ENCODE peak calls at places on chromosomes 1 and 21, in nine cellular contexts. I, Q, M, N, A, K, V, Z and D are unnamed samples.

GRCh38 chr21:46425566-46425965 is 33.1 kb upstream of the DIP2A start:
- DNase-seq in K (no peak), Z (no peak), V (no peak), A (no peak), M (peak), N (no peak), I (no peak), Q (peak), D (peak)

GRCh38 chr1:30318864-30319718 is 404.3 kb downstream of the MATN1 start:
- DNase-seq in V (no peak), M (no peak), N (no peak), K (no peak), Z (no peak), Q (no peak), I (no peak), A (no peak), D (no peak)

GRCh38 chr1:96538001-96538649 is 183.5 kb upstream of the PTBP2 start:
- DNase-seq in N (peak), A (no peak), M (no peak), V (no peak), K (no peak), I (no peak), Q (no peak), Z (no peak), D (no peak)

GRCh38 chr1:226372885-226373284 is 35.0 kb downstream of the PARP1 start:
- DNase-seq in K (no peak), I (no peak), V (no peak), A (no peak), M (peak), N (no peak), Z (no peak), Q (no peak), D (no peak)

GRCh38 chr1:247273013-247273412 is 17.1 kb downstream of the VN1R5 start:
- DNase-seq in M (no peak), Z (no peak), A (no peak), Q (no peak), N (no peak), K (no peak), V (no peak), I (no peak), D (no peak)

GRCh38 chr1:44707959-44708831 is 22.8 kb downstream of the RNU5D-1 start:
- DNase-seq in M (no peak), N (peak), K (no peak), Q (no peak), V (no peak), A (peak), I (peak), Z (no peak), D (peak)

GRCh38 chr21:14975136-14975905 is 89.5 kb downstream of the NRIP1 start:
- DNase-seq in M (no peak), Z (no peak), Q (no peak), V (no peak), N (no peak), I (no peak), K (no peak), A (no peak), D (no peak)

GRCh38 chr1:161082996-161083742 is 6.2 kb downstream of the NECTIN4 start:
- DNase-seq in K (peak), M (peak), N (peak), Z (peak), Q (peak), V (peak), A (no peak), I (peak), D (no peak)

GRCh38 chr1:210597555-210598134 is 268.9 kb downstream of the HHAT start:
- DNase-seq in K (no peak), Z (no peak), A (no peak), Q (no peak), M (no peak), N (peak), V (no peak), I (no peak), D (no peak)

GRCh38 chr1:39901486-39902120 is at the start of gene MYCL:
- DNase-seq in A (peak), K (peak), V (peak), N (peak), I (peak), Z (peak), Q (peak), M (peak), D (peak)

GRCh38 chr21:43211085-43212071 is 42.6 kb downstream of the CRYAA start:
- DNase-seq in K (peak), N (no peak), Z (peak), Q (peak), A (no peak), M (peak), V (no peak), I (peak), D (no peak)

GRCh38 chr1:147892731-147893214 is 9.8 kb upstream of the GJA8 start:
- DNase-seq in M (no peak), N (peak), K (peak), A (peak), Z (no peak), Q (no peak), V (no peak), I (peak), D (peak)

GRCh38 chr1:21938791-21939538 is 1.9 kb upstream of the HSPG2 start:
- DNase-seq in N (no peak), I (no peak), Z (no peak), K (no peak), A (no peak), V (no peak), M (no peak), Q (no peak), D (no peak)

DNA sequence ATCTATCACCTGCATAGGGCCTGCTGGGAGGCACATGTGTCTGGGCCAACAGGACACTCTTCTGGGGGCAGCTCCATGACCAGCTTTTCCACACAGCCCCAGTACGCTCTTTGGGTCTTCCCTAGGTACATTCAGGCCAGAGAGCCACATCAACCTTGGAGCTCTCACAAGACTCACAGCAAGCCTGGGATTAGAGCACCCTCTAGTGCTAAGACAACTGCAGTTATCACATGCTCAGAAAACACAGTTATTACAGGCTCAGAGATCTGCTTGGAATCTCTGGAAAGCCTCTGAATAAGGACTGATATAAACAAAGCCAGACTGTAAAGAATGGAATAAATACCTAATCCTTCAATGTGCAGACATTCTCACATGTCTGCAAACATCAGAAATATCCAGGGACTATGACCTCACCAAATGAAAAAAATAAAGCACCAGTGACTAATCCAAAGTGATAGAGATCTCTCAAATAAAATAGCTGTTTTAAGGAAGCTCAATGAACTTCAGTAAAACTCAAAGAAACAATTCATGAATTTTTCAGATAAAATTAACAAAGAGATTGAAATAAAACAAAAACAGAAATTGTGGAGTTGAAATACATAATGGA is 563.9 kb upstream of the NR5A2 start:
- DNase-seq in M (no peak), I (peak), K (peak), Q (no peak), Z (no peak), A (peak), V (no peak), N (peak), D (peak)
- TF ChIP-seq CTCF in M (no peak), I (peak), K (peak), Q (peak), Z (peak), A (peak), V (no peak), N (peak), D (no peak)

DNA sequence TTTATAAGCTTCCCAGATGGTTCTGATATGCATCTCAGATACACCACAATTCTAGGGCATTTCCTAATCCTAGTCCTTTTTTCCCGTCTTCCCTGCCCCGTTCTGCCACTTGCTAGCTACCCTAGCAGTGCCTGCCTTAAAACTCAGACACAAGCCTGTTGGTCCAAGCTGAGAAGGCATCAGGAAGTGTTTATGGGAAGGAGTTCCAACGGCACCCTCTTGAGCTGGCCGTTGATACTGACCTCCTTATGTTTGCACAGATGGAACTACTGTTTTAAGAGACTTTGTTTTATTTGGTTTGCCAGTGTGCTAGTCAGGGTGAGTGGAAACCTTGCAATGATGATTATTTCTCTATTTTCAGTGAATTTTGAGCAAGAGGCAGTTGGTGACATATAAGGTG is 67.2 kb downstream of the UCK2 start:
- DNase-seq in Q (no peak), M (no peak), I (no peak), K (no peak), A (no peak), N (peak), V (no peak), Z (no peak), D (no peak)
- TF ChIP-seq CTCF in Q (no peak), M (no peak), I (no peak), K (no peak), A (no peak), N (peak), V (no peak), Z (no peak), D (no peak)

DNA sequence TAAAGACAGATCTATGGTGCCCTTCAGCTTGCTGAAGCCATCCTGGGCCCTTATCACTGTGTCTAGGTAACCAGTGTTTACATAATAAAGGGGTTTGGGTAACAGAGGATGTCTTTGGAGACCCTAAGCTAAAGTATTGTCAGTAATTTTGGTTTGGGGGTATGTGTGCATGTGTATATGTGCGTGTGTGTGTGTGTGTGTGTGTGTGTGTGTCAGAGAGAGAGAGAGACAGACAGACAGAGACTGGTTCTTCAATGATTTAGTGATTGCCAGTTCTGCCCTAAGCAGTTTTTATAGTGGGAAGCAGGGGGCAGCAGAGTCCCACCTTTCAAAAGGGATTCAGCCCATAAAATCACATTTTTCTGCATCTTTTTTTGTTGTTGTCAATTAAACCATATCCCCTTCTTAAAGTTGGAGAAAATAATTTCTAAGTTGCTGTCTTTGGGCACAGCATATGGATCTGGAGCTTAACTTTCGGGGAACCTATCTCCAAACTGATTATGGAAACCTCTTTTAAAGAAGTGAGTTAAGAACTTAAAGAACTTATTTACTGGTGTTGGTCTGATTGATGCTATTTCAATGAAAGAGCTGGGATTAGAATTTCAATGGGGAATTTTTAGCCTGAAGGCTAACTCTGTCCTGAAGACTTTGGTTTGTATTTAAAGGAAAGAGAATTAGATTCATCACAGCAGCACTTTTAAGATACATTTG is 51.1 kb downstream of the ZNF326 start:
- DNase-seq in M (no peak), I (no peak), A (peak), K (peak), N (peak), V (no peak), Z (no peak), Q (no peak), D (peak)
- TF ChIP-seq CTCF in M (peak), I (peak), A (peak), K (peak), N (peak), V (no peak), Z (peak), Q (peak), D (peak)

DNA sequence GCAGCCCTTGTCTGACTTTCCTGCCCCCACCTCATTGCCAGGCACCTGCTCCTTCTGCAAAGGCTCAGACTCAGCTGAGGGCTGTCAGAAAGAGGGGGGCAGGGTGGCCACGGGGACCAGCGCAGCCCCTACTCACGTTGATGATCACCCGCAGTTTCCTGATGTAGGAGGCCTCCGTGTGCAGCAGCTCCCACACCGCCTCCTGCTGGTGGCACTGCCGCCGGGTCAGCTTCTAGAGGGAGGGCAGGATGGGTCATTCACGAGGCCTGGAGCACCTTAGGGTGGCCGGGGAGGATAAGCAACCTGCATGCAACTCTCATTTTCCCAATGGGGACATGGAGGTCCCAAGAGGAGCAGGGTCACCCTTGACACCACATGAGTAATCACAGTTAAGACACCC is 6.4 kb upstream of the TNFRSF25 start:
- DNase-seq in Z (no peak), Q (no peak), K (no peak), M (no peak), V (no peak), A (no peak), N (no peak), I (no peak), D (no peak)
- TF ChIP-seq CTCF in Z (peak), Q (peak), K (no peak), M (no peak), V (no peak), A (no peak), N (no peak), I (no peak), D (peak)

GRCh38 chr1:100132566-100133477 is at the start of the genes SASS6 and TRMT13:
- DNase-seq in A (peak), I (peak), K (peak), M (peak), V (peak), N (peak), Q (peak), Z (peak), D (peak)
- TF ChIP-seq CTCF in A (no peak), I (peak), K (no peak), M (no peak), V (peak), N (no peak), Q (no peak), Z (no peak), D (no peak)

GRCh38 chr1:236774926-236775325 is 20.2 kb upstream of the MTR start:
- DNase-seq in I (peak), V (no peak), Q (no peak), K (no peak), M (no peak), Z (no peak), N (peak), A (no peak), D (no peak)
- TF ChIP-seq CTCF in I (peak), V (no peak), Q (peak), K (no peak), M (peak), Z (peak), N (peak), A (no peak), D (no peak)